ENCODE peak calls at places on chromosome 9, in five cellular contexts. One of them, this sample, is unnamed.

GRCh38 chr9:123225374-123225813 is 43.0 kb downstream of the STRBP start:
- DNase-seq in uterus: no peak
- DNase-seq in sigmoid colon: no peak
- DNase-seq in effector memory CD4-positive, alpha-beta T cell: peak; percentile 16
- DNase-seq in upper lobe of right lung: no peak
- DNase-seq in this sample: no peak

GRCh38 chr9:15293727-15294405 is 13.2 kb downstream of the TTC39B start:
- DNase-seq in uterus: peak; percentile 28
- DNase-seq in sigmoid colon: no peak
- DNase-seq in effector memory CD4-positive, alpha-beta T cell: no peak
- DNase-seq in upper lobe of right lung: no peak
- DNase-seq in this sample: no peak

GRCh38 chr9:75084081-75084672 is 3.8 kb downstream of the NMRK1 start:
- DNase-seq in uterus: no peak
- DNase-seq in sigmoid colon: no peak
- DNase-seq in effector memory CD4-positive, alpha-beta T cell: no peak
- DNase-seq in upper lobe of right lung: no peak
- DNase-seq in this sample: no peak

GRCh38 chr9:18296702-18297531 is 177.0 kb upstream of the ADAMTSL1 start:
- DNase-seq in uterus: no peak
- DNase-seq in sigmoid colon: no peak
- DNase-seq in effector memory CD4-positive, alpha-beta T cell: no peak
- DNase-seq in upper lobe of right lung: no peak
- DNase-seq in this sample: no peak

GRCh38 chr9:94603259-94603776 is 9.7 kb upstream of the FBP2 start:
- DNase-seq in uterus: peak; percentile 70
- DNase-seq in sigmoid colon: peak; percentile 75
- DNase-seq in effector memory CD4-positive, alpha-beta T cell: peak; percentile 18
- DNase-seq in upper lobe of right lung: peak; percentile 77
- DNase-seq in this sample: peak; percentile 57

GRCh38 chr9:696332-697090 is 145.0 kb upstream of the DMRT1 start:
- DNase-seq in uterus: peak; percentile 69
- DNase-seq in sigmoid colon: peak; percentile 88
- DNase-seq in effector memory CD4-positive, alpha-beta T cell: no peak
- DNase-seq in upper lobe of right lung: no peak
- DNase-seq in this sample: no peak

GRCh38 chr9:74379718-74380117 is 117.4 kb upstream of the RORB start:
- DNase-seq in uterus: no peak
- DNase-seq in sigmoid colon: no peak
- DNase-seq in effector memory CD4-positive, alpha-beta T cell: no peak
- DNase-seq in upper lobe of right lung: no peak
- DNase-seq in this sample: no peak

GRCh38 chr9:104961238-104961637 is 33.3 kb upstream of the ABCA1 start:
- DNase-seq in uterus: no peak
- DNase-seq in sigmoid colon: no peak
- DNase-seq in effector memory CD4-positive, alpha-beta T cell: peak; percentile 20
- DNase-seq in upper lobe of right lung: no peak
- DNase-seq in this sample: peak; percentile 42

GRCh38 chr9:130129425-130130061 is 42.7 kb upstream of the NCS1 start:
- DNase-seq in uterus: no peak
- DNase-seq in sigmoid colon: no peak
- DNase-seq in effector memory CD4-positive, alpha-beta T cell: peak; percentile 3
- DNase-seq in upper lobe of right lung: no peak
- DNase-seq in this sample: no peak

GRCh38 chr9:34615132-34615531 is 3.2 kb upstream of the RPP25L start:
- DNase-seq in uterus: no peak
- DNase-seq in sigmoid colon: no peak
- DNase-seq in effector memory CD4-positive, alpha-beta T cell: no peak
- DNase-seq in upper lobe of right lung: no peak
- DNase-seq in this sample: no peak

GRCh38 chr9:37740631-37741328 is 12.8 kb upstream of the TRMT10B start:
- DNase-seq in uterus: no peak
- DNase-seq in sigmoid colon: no peak
- DNase-seq in effector memory CD4-positive, alpha-beta T cell: no peak
- DNase-seq in upper lobe of right lung: no peak
- DNase-seq in this sample: no peak

GRCh38 chr9:37749129-37749528 is 4.5 kb upstream of the TRMT10B start:
- DNase-seq in uterus: no peak
- DNase-seq in sigmoid colon: no peak
- DNase-seq in effector memory CD4-positive, alpha-beta T cell: no peak
- DNase-seq in upper lobe of right lung: no peak
- DNase-seq in this sample: no peak

GRCh38 chr9:37746448-37747270 is 6.9 kb upstream of the TRMT10B start:
- DNase-seq in uterus: no peak
- DNase-seq in sigmoid colon: no peak
- DNase-seq in effector memory CD4-positive, alpha-beta T cell: no peak
- DNase-seq in upper lobe of right lung: no peak
- DNase-seq in this sample: no peak

GRCh38 chr9:37747271-37747753 is 6.3 kb upstream of the TRMT10B start:
- DNase-seq in uterus: peak; percentile 26
- DNase-seq in sigmoid colon: no peak
- DNase-seq in effector memory CD4-positive, alpha-beta T cell: peak; percentile 15
- DNase-seq in upper lobe of right lung: peak; percentile 70
- DNase-seq in this sample: peak; percentile 40

DNA sequence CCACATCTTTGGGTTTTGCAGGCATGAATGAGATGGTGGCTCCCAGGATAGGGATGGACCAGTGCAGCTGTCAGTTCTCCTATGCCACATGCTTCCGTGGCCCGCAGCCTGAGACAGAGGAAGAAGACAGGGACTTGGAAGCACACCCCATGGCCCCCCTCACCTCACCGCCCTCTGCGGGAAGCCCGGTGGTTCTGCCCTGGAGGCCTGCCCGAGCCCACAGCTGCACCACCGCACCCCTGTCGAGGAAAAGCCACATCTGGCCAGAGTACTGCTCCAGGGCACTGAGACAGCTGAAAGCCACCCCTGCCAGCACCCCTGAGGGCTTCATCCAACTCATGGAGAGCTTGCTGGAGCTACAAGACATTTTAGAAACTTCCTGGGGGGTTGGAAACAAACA is 7.6 kb upstream of the TRMT10B start:
- DNase-seq in uterus: no peak
- DNase-seq in sigmoid colon: no peak
- DNase-seq in effector memory CD4-positive, alpha-beta T cell: no peak
- DNase-seq in upper lobe of right lung: no peak
- DNase-seq in this sample: no peak
- H3K4me3 ChIP-seq in uterus: no peak overlapping the region
- H3K4me3 ChIP-seq in sigmoid colon: no peak overlapping the region
- H3K4me3 ChIP-seq in effector memory CD4-positive, alpha-beta T cell: no peak overlapping the region
- H3K4me3 ChIP-seq in upper lobe of right lung: no peak overlapping the region
- H3K4me3 ChIP-seq in this sample: no peak overlapping the region

GRCh38 chr9:136342191-136343120 is 15.1 kb downstream of the GPSM1 start:
- DNase-seq in uterus: peak; percentile 82
- DNase-seq in sigmoid colon: peak; percentile 93
- DNase-seq in effector memory CD4-positive, alpha-beta T cell: peak; percentile 24
- DNase-seq in upper lobe of right lung: peak; percentile 92
- DNase-seq in this sample: peak; percentile 74
- H3K4me3 ChIP-seq in uterus: peak overlapping the region; percentile 36
- H3K4me3 ChIP-seq in sigmoid colon: peak overlapping the region; percentile 53
- H3K4me3 ChIP-seq in effector memory CD4-positive, alpha-beta T cell: no peak overlapping the region
- H3K4me3 ChIP-seq in upper lobe of right lung: peak overlapping the region; percentile 39
- H3K4me3 ChIP-seq in this sample: peak overlapping the region; percentile 35

GRCh38 chr9:112861155-112861554 is 29.5 kb downstream of the SLC46A2 start:
- DNase-seq in uterus: no peak
- DNase-seq in sigmoid colon: no peak
- DNase-seq in effector memory CD4-positive, alpha-beta T cell: no peak
- DNase-seq in upper lobe of right lung: no peak
- DNase-seq in this sample: no peak
- H3K4me3 ChIP-seq in uterus: no peak overlapping the region
- H3K4me3 ChIP-seq in sigmoid colon: no peak overlapping the region
- H3K4me3 ChIP-seq in effector memory CD4-positive, alpha-beta T cell: no peak overlapping the region
- H3K4me3 ChIP-seq in upper lobe of right lung: no peak overlapping the region
- H3K4me3 ChIP-seq in this sample: no peak overlapping the region

DNA sequence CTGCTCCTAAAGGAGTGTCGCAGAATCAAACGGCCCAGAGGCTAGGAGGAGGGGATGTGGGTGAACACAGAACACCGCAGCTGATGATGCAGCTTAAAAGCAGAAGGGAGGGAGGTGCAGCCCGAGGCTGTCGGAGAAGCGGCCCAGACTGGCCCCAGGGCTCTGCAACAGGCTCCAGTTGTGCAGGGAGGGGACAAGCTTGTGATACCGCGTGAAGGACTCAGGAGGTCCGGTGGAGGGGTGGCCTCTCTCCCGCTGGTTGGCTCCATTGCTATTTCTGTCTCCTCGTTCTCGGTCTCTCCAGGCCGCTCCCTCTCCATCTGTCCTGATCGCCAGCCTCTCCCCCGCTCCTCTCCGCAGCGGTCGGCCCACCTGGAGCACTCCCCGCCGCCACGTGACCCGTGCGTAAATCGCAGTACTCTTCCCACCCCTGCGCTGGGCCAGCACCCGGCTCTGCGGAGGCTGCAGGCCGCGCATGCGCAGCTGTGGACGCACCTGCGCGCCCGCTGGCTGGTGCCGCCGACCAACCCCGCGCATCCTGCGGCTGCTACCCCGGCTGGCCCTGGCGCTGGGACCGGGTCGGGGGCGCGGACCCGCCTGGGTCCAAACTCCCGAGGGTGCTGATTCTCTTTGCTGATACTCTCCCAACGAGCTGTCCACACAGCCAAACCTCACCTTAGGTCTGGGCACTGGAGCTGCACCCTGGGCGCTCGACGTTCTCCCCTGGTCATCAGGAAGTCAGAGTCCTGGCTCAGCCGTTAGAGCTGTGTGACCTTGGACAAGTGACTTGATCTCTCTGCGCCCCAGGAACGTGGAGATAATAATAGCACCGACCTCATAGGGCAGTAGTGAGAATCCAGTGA is 3.7 kb upstream of the STXBP1 start:
- DNase-seq in uterus: peak; percentile 81
- DNase-seq in sigmoid colon: peak; percentile 90
- DNase-seq in effector memory CD4-positive, alpha-beta T cell: peak; percentile 66
- DNase-seq in upper lobe of right lung: peak; percentile 91
- DNase-seq in this sample: peak; percentile 73
- H3K4me3 ChIP-seq in uterus: peak overlapping the region; percentile 33
- H3K4me3 ChIP-seq in sigmoid colon: peak overlapping the region; percentile 37
- H3K4me3 ChIP-seq in effector memory CD4-positive, alpha-beta T cell: peak overlapping the region; percentile 46
- H3K4me3 ChIP-seq in upper lobe of right lung: peak overlapping the region; percentile 44
- H3K4me3 ChIP-seq in this sample: peak overlapping the region; percentile 53

DNA sequence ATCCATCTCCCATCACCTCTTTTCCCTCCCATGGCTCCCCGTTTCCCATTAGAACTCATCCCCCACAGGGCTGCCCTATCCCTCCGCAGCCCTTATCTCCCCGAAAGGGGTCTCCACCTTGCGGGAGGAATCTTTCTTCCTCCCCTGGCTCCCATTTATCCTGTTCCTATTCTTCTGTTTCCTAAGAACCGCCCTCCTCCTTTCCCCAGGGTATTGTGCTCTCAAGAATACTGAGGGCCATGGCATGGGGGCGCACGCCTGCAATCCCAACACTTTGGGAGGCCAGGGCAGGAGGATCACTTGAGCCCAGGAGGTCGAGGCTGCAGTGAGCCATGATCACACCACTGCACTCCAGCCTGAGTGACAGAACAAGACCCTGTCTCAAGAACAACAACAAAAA is 665 bp downstream of the CD72 start:
- DNase-seq in uterus: no peak
- DNase-seq in sigmoid colon: no peak
- DNase-seq in effector memory CD4-positive, alpha-beta T cell: no peak
- DNase-seq in upper lobe of right lung: no peak
- DNase-seq in this sample: no peak
- H3K4me3 ChIP-seq in uterus: no peak overlapping the region
- H3K4me3 ChIP-seq in sigmoid colon: peak overlapping the region; percentile 39
- H3K4me3 ChIP-seq in effector memory CD4-positive, alpha-beta T cell: peak overlapping the region; percentile 60
- H3K4me3 ChIP-seq in upper lobe of right lung: peak overlapping the region; percentile 52
- H3K4me3 ChIP-seq in this sample: no peak overlapping the region